ENCODE peak calls at places on chromosomes 5 and 9, in nine cellular contexts. T is GM23338; J is CD8-positive, alpha-beta T cell; Y is IMR-90; C is A549; H is PC-3; B is left lung; E is upper lobe of right lung; V is fibroblast of lung. U is an unnamed sample.

GRCh38 chr5:76637490-76637889 is 14.3 kb upstream of the F2RL2 start:
- DNase-seq in T (no peak), J (no peak), Y (no peak), C (no peak), H (no peak), B (no peak), E (no peak), V (no peak), U (no peak)

GRCh38 chr9:87792831-87793288 is 66.9 kb downstream of the CTSL start:
- DNase-seq in T (peak), J (no peak), Y (peak), C (peak), H (peak), B (peak), E (peak), V (peak), U (peak)

GRCh38 chr5:64914396-64914795 is 145.7 kb downstream of the CWC27 start:
- DNase-seq in T (no peak), J (no peak), Y (peak), C (no peak), H (no peak), B (no peak), E (no peak), V (peak), U (no peak)

GRCh38 chr5:178083942-178084341 is 29.4 kb upstream of the N4BP3 start:
- DNase-seq in T (no peak), J (no peak), Y (no peak), C (no peak), H (peak), B (no peak), E (no peak), V (no peak), U (no peak)

GRCh38 chr9:14445946-14446345 is 132.0 kb upstream of the NFIB start:
- DNase-seq in T (no peak), J (no peak), Y (no peak), C (no peak), H (no peak), B (no peak), E (no peak), V (no peak), U (no peak)

GRCh38 chr9:125825762-125826161 is 78.6 kb downstream of the PBX3 start:
- DNase-seq in T (no peak), J (no peak), Y (no peak), C (no peak), H (no peak), B (no peak), E (no peak), V (no peak), U (no peak)

GRCh38 chr9:14529047-14529446 is 164.2 kb downstream of the ZDHHC21 start:
- DNase-seq in T (no peak), J (no peak), Y (no peak), C (no peak), H (no peak), B (no peak), E (no peak), V (no peak), U (no peak)

GRCh38 chr5:10021248-10021647 is 228.4 kb downstream of the ATPSCKMT start:
- DNase-seq in T (peak), J (no peak), Y (peak), C (no peak), H (no peak), B (no peak), E (no peak), V (no peak), U (no peak)

GRCh38 chr5:53100606-53101005 is 9.0 kb downstream of the MOCS2 start:
- DNase-seq in T (no peak), J (no peak), Y (peak), C (no peak), H (peak), B (no peak), E (no peak), V (no peak), U (no peak)

GRCh38 chr9:135448570-135449180 is 30.9 kb upstream of the PPP1R26 start:
- DNase-seq in T (peak), J (no peak), Y (peak), C (no peak), H (no peak), B (no peak), E (no peak), V (no peak), U (no peak)

GRCh38 chr9:129412814-129413536 is 207.9 kb downstream of the C9orf50 start:
- DNase-seq in T (peak), J (peak), Y (peak), C (peak), H (peak), B (peak), E (no peak), V (peak), U (no peak)

GRCh38 chr5:95923918-95924559 is 37.6 kb downstream of the ELL2 start:
- DNase-seq in T (no peak), J (no peak), Y (no peak), C (no peak), H (no peak), B (no peak), E (no peak), V (no peak), U (no peak)

GRCh38 chr5:132017316-132017715 is 5.9 kb upstream of the ACSL6 start:
- DNase-seq in T (no peak), J (no peak), Y (no peak), C (no peak), H (peak), B (no peak), E (no peak), V (no peak), U (no peak)

GRCh38 chr5:75167345-75167744 is 69.3 kb downstream of the ANKRD31 start:
- DNase-seq in T (peak), J (no peak), Y (no peak), C (peak), H (peak), B (no peak), E (no peak), V (no peak), U (no peak)

GRCh38 chr5:127801751-127802476 is 98.7 kb downstream of the CCDC192 start:
- DNase-seq in T (no peak), J (no peak), Y (peak), C (no peak), H (peak), B (no peak), E (no peak), V (peak), U (no peak)

GRCh38 chr5:124986170-124986569 is 239.7 kb upstream of the ZNF608 start:
- DNase-seq in T (no peak), J (no peak), Y (no peak), C (no peak), H (no peak), B (no peak), E (no peak), V (no peak), U (no peak)

GRCh38 chr5:81125959-81126358 is 107.2 kb upstream of the CKMT2 start:
- DNase-seq in T (no peak), J (no peak), Y (peak), C (no peak), H (no peak), B (peak), E (peak), V (no peak), U (no peak)

GRCh38 chr5:160342413-160342941 is 27.9 kb downstream of the C1QTNF2 start:
- DNase-seq in T (no peak), J (no peak), Y (peak), C (no peak), H (peak), B (no peak), E (no peak), V (peak), U (no peak)

GRCh38 chr9:113370806-113371325 is 5.9 kb downstream of the HDHD3 start:
- DNase-seq in T (no peak), J (no peak), Y (no peak), C (no peak), H (no peak), B (no peak), E (no peak), V (no peak), U (no peak)

GRCh38 chr5:126777257-126777973 is 479 bp downstream of the LMNB1 start:
- DNase-seq in T (peak), J (peak), Y (peak), C (peak), H (peak), B (peak), E (peak), V (peak), U (no peak)

GRCh38 chr9:87301381-87301780 is 196.3 kb upstream of the DAPK1 start:
- DNase-seq in T (no peak), J (no peak), Y (no peak), C (no peak), H (no peak), B (no peak), E (no peak), V (no peak), U (no peak)

GRCh38 chr5:88660326-88660946 is 222.5 kb downstream of the MEF2C start:
- DNase-seq in T (peak), J (no peak), Y (peak), C (no peak), H (peak), B (no peak), E (no peak), V (peak), U (no peak)

GRCh38 chr5:132271251-132272246 is 14.1 kb downstream of the PDLIM4 start:
- DNase-seq in T (peak), J (no peak), Y (no peak), C (no peak), H (no peak), B (no peak), E (no peak), V (no peak), U (no peak)

GRCh38 chr5:122313001-122313402 is 965 bp downstream of the SNCAIP start:
- DNase-seq in T (peak), J (no peak), Y (peak), C (no peak), H (no peak), B (no peak), E (peak), V (peak), U (no peak)

GRCh38 chr9:114196924-114197570 is 41.7 kb downstream of the COL27A1 start:
- DNase-seq in T (no peak), J (no peak), Y (peak), C (no peak), H (no peak), B (no peak), E (no peak), V (no peak), U (no peak)

GRCh38 chr5:131795879-131796792 is 681 bp downstream of the FNIP1 start:
- DNase-seq in T (peak), J (no peak), Y (peak), C (peak), H (peak), B (peak), E (peak), V (peak), U (no peak)

GRCh38 chr5:140557965-140558364 is 692 bp upstream of the SRA1 start:
- DNase-seq in T (no peak), J (no peak), Y (no peak), C (no peak), H (no peak), B (no peak), E (no peak), V (no peak), U (no peak)

GRCh38 chr5:56302027-56302426 is 68.9 kb upstream of the ANKRD55 start:
- DNase-seq in T (no peak), J (no peak), Y (peak), C (no peak), H (peak), B (no peak), E (no peak), V (peak), U (no peak)

GRCh38 chr5:58450811-58451629 is 8.9 kb downstream of the PLK2 start:
- DNase-seq in T (no peak), J (no peak), Y (peak), C (no peak), H (no peak), B (no peak), E (no peak), V (peak), U (no peak)

GRCh38 chr5:2703041-2703440 is 48.4 kb downstream of the IRX2 start:
- DNase-seq in T (no peak), J (no peak), Y (no peak), C (no peak), H (no peak), B (no peak), E (no peak), V (no peak), U (no peak)

GRCh38 chr5:118628672-118629354 is 359.5 kb downstream of the DTWD2 start:
- DNase-seq in T (peak), J (no peak), Y (no peak), C (no peak), H (no peak), B (no peak), E (no peak), V (no peak), U (no peak)

GRCh38 chr9:127078988-127079387 is 43.4 kb downstream of the ANGPTL2 start:
- DNase-seq in T (no peak), J (no peak), Y (no peak), C (no peak), H (no peak), B (no peak), E (no peak), V (no peak), U (no peak)

GRCh38 chr5:132054697-132055440 is 5.6 kb upstream of the IL3 start:
- DNase-seq in T (no peak), J (no peak), Y (no peak), C (no peak), H (no peak), B (no peak), E (peak), V (no peak), U (no peak)

GRCh38 chr9:126117631-126118030 is 209.0 kb upstream of the MVB12B start:
- DNase-seq in T (no peak), J (no peak), Y (no peak), C (no peak), H (no peak), B (no peak), E (peak), V (no peak), U (no peak)

GRCh38 chr9:101375546-101375945 is 9.3 kb downstream of the BAAT start:
- DNase-seq in T (peak), J (no peak), Y (no peak), C (no peak), H (no peak), B (no peak), E (no peak), V (peak), U (no peak)

GRCh38 chr5:79687911-79688310 is 1.7 kb upstream of the CMYA5 start:
- DNase-seq in T (no peak), J (no peak), Y (no peak), C (no peak), H (no peak), B (no peak), E (no peak), V (peak), U (no peak)

GRCh38 chr5:79692586-79692985 is 3.0 kb downstream of the CMYA5 start:
- DNase-seq in T (no peak), J (no peak), Y (no peak), C (no peak), H (peak), B (no peak), E (no peak), V (no peak), U (no peak)

GRCh38 chr5:79686799-79687198 is 2.8 kb upstream of the CMYA5 start:
- DNase-seq in T (no peak), J (no peak), Y (peak), C (no peak), H (no peak), B (no peak), E (no peak), V (peak), U (no peak)

GRCh38 chr5:79691007-79691406 is 1.4 kb downstream of the CMYA5 start:
- DNase-seq in T (no peak), J (no peak), Y (no peak), C (no peak), H (no peak), B (no peak), E (no peak), V (no peak), U (no peak)

DNA sequence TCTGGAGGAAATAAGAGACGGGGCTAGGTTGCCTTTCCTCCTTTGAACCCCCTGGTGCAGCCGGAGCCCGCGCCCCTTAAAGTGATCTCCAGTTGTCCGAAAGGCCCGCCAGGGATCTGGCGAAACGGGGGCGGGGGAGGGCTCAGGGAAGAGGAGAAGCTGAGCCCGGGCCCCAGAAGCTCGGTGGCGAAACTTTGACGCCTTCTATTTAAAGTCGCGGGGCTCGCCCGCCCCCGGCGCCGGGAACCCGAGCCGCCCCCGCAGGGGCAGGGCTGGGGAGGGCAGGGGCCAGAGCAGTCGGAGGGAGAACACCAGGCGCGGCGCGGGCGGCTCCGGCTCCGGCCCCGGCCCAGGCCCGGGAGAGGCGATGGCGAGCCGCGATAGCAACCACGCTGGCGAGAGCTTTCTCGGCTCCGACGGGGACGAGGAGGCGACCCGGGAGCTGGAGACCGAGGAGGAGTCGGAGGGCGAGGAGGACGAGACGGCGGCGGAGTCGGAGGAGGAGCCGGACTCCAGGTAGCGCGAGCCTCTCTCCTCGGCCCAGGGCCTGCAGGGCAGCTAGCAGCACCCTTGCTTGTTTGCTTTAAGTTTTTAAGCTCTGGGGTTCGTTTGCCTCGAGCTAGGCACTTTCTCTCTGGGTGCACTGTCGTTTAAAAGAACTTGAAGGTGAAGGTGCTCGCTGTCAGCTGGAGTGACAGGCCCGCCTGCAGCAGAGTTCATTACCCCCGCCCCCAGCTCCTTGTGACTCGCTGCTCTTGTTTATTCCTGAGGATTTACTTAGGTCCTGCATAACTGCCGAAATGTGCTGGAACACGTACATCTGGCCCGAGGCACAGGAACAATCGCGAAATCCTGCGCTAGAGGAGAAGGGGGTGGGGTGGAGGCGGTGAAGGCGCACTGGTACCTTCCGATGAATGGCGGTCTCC is at the start of gene CMYA5:
- DNase-seq in T (peak), J (no peak), Y (peak), C (no peak), H (no peak), B (peak), E (peak), V (peak), U (no peak)
- H3K4me3 ChIP-seq in T (peak), J (no peak), Y (peak), C (no peak), H (no peak), B (peak), E (peak), V (peak), U (peak)

GRCh38 chr5:115599502-115599901 is 2.8 kb downstream of the TICAM2 start:
- DNase-seq in T (no peak), J (no peak), Y (peak), C (no peak), H (no peak), B (peak), E (no peak), V (peak), U (no peak)

GRCh38 chr5:115602585-115603125 is 376 bp upstream of the TICAM2 start:
- DNase-seq in T (no peak), J (no peak), Y (no peak), C (no peak), H (peak), B (no peak), E (no peak), V (no peak), U (no peak)

GRCh38 chr5:115600771-115601170 is 1.5 kb downstream of the TICAM2 start:
- DNase-seq in T (no peak), J (no peak), Y (peak), C (no peak), H (peak), B (no peak), E (no peak), V (peak), U (no peak)

GRCh38 chr5:115599924-115600323 is 2.4 kb downstream of the TICAM2 start:
- DNase-seq in T (peak), J (no peak), Y (no peak), C (no peak), H (no peak), B (no peak), E (no peak), V (peak), U (no peak)

GRCh38 chr5:115601709-115602584 is at the start of gene TICAM2:
- DNase-seq in T (peak), J (peak), Y (peak), C (peak), H (peak), B (peak), E (peak), V (peak), U (peak)
- TF ChIP-seq CTCF in T (peak), J (peak), Y (peak), C (peak), H (no peak), B (peak), E (peak), V (peak), U (no peak)

GRCh38 chr5:78718185-78718584 is 69.6 kb upstream of the LHFPL2 start:
- DNase-seq in T (no peak), J (no peak), Y (no peak), C (no peak), H (no peak), B (no peak), E (no peak), V (no peak), U (no peak)

GRCh38 chr5:78719504-78720233 is 71.1 kb upstream of the LHFPL2 start:
- DNase-seq in T (no peak), J (no peak), Y (no peak), C (no peak), H (no peak), B (peak), E (no peak), V (no peak), U (no peak)

GRCh38 chr5:78720997-78721396 is 72.4 kb upstream of the LHFPL2 start:
- DNase-seq in T (no peak), J (no peak), Y (no peak), C (peak), H (peak), B (no peak), E (no peak), V (no peak), U (no peak)

GRCh38 chr5:78718827-78719226 is 70.3 kb upstream of the LHFPL2 start:
- DNase-seq in T (peak), J (no peak), Y (no peak), C (no peak), H (no peak), B (no peak), E (no peak), V (peak), U (no peak)

GRCh38 chr5:78720234-78720985 is 71.8 kb upstream of the LHFPL2 start:
- DNase-seq in T (no peak), J (no peak), Y (no peak), C (no peak), H (no peak), B (peak), E (no peak), V (no peak), U (no peak)
- H3K4me3 ChIP-seq in T (no peak), J (no peak), Y (no peak), C (peak), H (peak), B (no peak), E (no peak), V (no peak), U (no peak)

DNA sequence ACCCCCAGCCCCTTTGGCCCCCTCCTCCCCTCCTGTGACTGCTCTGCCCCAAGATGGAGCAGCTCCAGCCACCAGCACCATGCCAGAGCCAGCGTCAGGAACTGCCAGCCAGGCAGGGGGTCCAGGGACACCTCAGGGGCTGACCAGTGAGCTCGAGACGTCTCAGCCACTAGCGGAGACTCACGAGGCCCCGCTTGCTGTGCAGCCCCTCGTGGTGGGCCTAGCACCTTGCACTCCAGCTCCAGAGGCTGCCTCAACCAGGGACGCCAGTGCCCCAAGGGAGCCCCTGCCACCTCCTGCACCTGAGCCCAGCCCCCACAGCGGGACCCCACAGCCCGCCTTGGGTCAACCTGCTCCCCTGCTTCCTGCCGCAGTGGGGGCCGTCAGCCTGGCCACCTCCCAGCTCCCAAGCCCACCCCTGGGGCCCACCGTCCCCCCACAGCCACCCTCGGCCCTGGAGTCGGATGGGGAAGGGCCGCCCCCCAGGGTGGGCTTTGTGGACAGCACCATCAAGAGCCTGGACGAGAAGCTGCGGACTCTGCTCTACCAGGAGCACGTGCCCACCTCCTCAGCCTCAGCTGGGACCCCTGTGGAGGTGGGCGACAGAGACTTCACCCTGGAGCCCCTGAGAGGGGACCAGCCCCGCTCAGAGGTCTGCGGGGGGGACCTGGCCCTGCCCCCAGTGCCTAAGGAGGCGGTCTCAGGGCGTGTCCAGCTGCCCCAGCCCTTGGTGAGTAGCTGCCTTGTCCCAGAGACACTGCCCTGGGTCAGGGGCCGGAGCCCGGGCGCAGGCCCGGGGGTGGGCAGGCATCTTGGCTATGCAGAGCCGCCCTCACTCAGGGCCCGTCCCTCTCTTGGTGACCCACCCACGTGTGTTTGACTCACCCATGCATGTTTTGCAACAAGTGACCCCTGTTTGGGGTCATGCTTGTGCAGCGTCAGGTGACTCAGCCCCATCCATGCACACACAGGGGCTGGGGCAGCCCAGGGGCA is 105.2 kb downstream of the WNK2 start:
- DNase-seq in T (peak), J (no peak), Y (peak), C (peak), H (peak), B (no peak), E (peak), V (peak), U (no peak)
- TF ChIP-seq CTCF in T (peak), J (no peak), Y (no peak), C (no peak), H (no peak), B (no peak), E (no peak), V (no peak), U (no peak)

U was measured in HFF-Myc.